ENCODE peak calls at places on chromosomes 2 and 18, in eight cellular contexts. Y, Q, N, M, H, S, J and U are unnamed samples.
A peak's percentile ranks its signal among the peaks of the same experiment; 100 is the strongest.

GRCh38 chr2:227503433-227504406 is 31.8 kb downstream of the AGFG1 start:
- DNase-seq in Y (peak; percentile 57), Q (no peak), N (peak; percentile 96), M (peak; percentile 84), H (peak; percentile 87), S (no peak), J (peak; percentile 60), U (no peak)

GRCh38 chr2:71646028-71646427 is 192.7 kb downstream of the DYSF start:
- DNase-seq in Y (peak; percentile 36), Q (peak; percentile 71), N (peak; percentile 89), M (no peak), H (peak; percentile 58), S (no peak), J (peak; percentile 54), U (no peak)

GRCh38 chr2:121253674-121254240 is 31.2 kb downstream of the TFCP2L1 start:
- DNase-seq in Y (no peak), Q (no peak), N (no peak), M (no peak), H (no peak), S (no peak), J (no peak), U (no peak)

GRCh38 chr18:5239447-5239846 is 42.4 kb upstream of the AKAIN1 start:
- DNase-seq in Y (no peak), Q (no peak), N (no peak), M (no peak), H (no peak), S (no peak), J (no peak), U (no peak)

GRCh38 chr2:149858214-149858613 is 270.6 kb upstream of the MMADHC start:
- DNase-seq in Y (no peak), Q (no peak), N (peak; percentile 3), M (no peak), H (no peak), S (no peak), J (no peak), U (no peak)

GRCh38 chr2:233853883-233854240 is 473 bp downstream of the HJURP start:
- DNase-seq in Y (no peak), Q (no peak), N (no peak), M (no peak), H (no peak), S (no peak), J (no peak), U (no peak)

GRCh38 chr2:8514748-8515389 is 167.0 kb upstream of the ID2 start:
- DNase-seq in Y (no peak), Q (no peak), N (no peak), M (no peak), H (no peak), S (peak; percentile 99), J (no peak), U (no peak)

GRCh38 chr2:206442854-206443734 is at the start of gene ADAM23:
- DNase-seq in Y (no peak), Q (peak; percentile 58), N (peak; percentile 12), M (no peak), H (peak; percentile 41), S (no peak), J (no peak), U (no peak)

GRCh38 chr2:199612509-199613130 is 154.9 kb upstream of the SATB2 start:
- DNase-seq in Y (no peak), Q (no peak), N (no peak), M (no peak), H (no peak), S (no peak), J (no peak), U (no peak)

GRCh38 chr2:235647836-235648235 is 154.0 kb downstream of the AGAP1 start:
- DNase-seq in Y (no peak), Q (no peak), N (no peak), M (no peak), H (no peak), S (no peak), J (no peak), U (no peak)

GRCh38 chr2:25473758-25474335 is 132.1 kb upstream of the DNMT3A start:
- DNase-seq in Y (no peak), Q (peak; percentile 24), N (no peak), M (no peak), H (no peak), S (no peak), J (no peak), U (no peak)

GRCh38 chr18:67961701-67962440 is 445.4 kb upstream of the DSEL start:
- DNase-seq in Y (no peak), Q (no peak), N (no peak), M (no peak), H (no peak), S (no peak), J (no peak), U (no peak)

GRCh38 chr18:7946724-7947377 is 379.7 kb downstream of the PTPRM start:
- DNase-seq in Y (no peak), Q (no peak), N (peak; percentile 76), M (peak; percentile 61), H (peak; percentile 73), S (no peak), J (no peak), U (no peak)

GRCh38 chr2:77831878-77832277 is 309.7 kb upstream of the LRRTM4 start:
- DNase-seq in Y (no peak), Q (no peak), N (no peak), M (no peak), H (no peak), S (no peak), J (no peak), U (no peak)

DNA sequence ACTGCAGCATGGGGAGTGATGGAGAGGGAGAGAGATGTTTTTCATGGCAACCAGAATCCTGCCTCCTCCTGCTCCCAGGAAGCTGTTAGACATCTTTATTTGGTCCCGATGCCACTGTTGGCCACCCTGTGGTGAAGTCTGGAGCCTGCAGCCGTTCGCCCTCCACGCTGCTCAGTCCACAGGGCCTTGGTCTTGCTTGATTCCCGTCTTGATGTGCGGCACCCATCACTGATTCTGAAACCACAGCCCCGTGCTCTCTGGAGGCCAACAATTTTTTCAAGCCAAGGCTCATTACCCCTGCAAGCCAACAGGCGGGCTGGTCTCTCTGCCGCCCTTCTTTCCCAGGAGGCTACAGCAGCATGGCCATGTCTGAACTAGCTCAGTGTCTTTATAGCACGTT is 24.5 kb downstream of the SIGLEC15 start:
- DNase-seq in Y (no peak), Q (no peak), N (peak; percentile 13), M (no peak), H (no peak), S (peak; percentile 40), J (no peak), U (no peak)
- H3K4me1 ChIP-seq in Y (no peaks in the 10 kb centered on the region), Q (no peaks in the 10 kb centered on the region), N (no peaks in the 10 kb centered on the region), M (no peaks in the 10 kb centered on the region), H (no peaks in the 10 kb centered on the region), S (peaks cover 9% of the 10 kb centered on the region), J (no peaks in the 10 kb centered on the region), U (no peaks in the 10 kb centered on the region)

DNA sequence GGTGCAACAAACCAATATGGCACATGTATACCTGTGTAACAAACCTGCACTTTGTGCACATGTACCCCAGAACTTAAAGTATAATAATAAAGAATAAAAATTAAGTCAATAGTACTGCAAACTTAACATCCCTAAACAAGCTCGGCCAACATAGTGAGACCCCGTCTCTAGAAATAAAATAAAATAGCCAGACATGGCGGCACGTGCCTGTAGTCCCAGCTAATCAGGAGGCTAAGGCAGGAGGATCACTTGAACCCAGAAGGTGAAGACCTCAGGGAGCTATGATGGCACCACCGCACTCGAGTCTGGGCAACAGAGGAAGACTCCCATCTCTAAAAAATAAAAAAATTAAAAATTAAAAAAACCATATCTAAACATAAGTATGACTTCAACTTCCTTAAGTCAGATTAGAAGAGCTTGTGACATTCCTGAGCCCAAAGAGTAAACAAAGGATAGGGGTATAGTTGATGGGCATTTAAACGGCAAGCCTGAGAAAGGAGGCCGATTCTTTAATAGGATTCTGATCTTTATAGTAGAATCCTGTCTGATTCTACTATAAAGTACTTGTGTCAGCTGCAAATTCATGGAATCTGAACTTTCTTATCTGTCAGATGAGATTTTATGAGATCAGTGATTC is 1.6 kb downstream of the FAM124B start:
- DNase-seq in Y (no peak), Q (no peak), N (no peak), M (no peak), H (no peak), S (no peak), J (no peak), U (no peak)
- H3K4me3 ChIP-seq in Y (peak overlapping the region; percentile 26), Q (peak overlapping the region; percentile 39), N (no peak overlapping the region), M (no peak overlapping the region), H (no peak overlapping the region), S (no peak overlapping the region), J (peak overlapping the region; percentile 57), U (no peak overlapping the region)

GRCh38 chr2:224884188-224884587 is 158.1 kb downstream of the DOCK10 start:
- DNase-seq in Y (no peak), Q (no peak), N (no peak), M (no peak), H (peak; percentile 25), S (no peak), J (no peak), U (no peak)

GRCh38 chr2:224883700-224884099 is 158.6 kb downstream of the DOCK10 start:
- DNase-seq in Y (no peak), Q (no peak), N (no peak), M (no peak), H (no peak), S (no peak), J (no peak), U (no peak)

GRCh38 chr2:224883172-224883516 is 159.1 kb downstream of the DOCK10 start:
- DNase-seq in Y (no peak), Q (no peak), N (no peak), M (no peak), H (no peak), S (no peak), J (no peak), U (no peak)

GRCh38 chr2:224881846-224882245 is 160.4 kb downstream of the DOCK10 start:
- DNase-seq in Y (no peak), Q (no peak), N (no peak), M (no peak), H (no peak), S (no peak), J (no peak), U (no peak)

DNA sequence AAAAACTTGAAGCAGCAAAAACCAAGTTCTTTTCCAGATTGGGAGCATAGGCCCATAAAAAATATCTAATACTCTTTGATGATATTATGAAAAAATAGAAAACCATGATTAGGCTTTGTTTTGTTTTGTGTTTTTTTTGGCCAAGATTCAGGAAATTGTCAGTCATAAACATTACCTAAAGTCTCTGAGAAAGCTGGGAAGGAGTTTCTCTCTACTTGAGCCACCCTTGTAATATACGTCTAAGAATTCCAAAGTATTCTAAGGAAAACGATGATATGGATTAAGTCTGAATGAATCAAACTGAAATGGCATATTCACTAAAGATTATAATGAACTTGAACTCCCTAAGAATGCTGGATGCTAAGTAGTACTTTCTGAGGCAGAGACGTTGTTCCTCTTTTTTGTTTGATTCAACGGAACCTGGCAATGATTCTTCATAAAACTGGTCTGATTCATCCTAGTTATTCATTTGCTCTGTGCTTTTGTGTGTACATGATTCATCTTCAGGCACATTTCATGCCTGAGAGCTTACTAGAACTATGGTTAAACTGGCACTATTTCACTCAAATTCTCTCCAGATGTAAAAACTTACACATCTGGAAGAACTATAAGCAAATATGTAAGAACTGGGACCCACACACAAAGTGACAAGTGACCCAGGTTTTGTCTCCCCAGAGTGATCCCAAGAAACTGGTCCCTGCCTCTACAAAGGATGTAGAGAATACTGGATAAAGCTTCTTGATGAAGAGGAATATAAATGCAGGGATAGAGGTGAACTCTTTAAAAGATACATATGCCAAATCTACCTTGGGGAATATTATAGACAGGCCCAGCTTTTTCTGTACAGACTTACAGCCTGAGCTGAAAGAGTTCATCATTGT is 159.7 kb downstream of the DOCK10 start:
- DNase-seq in Y (no peak), Q (no peak), N (peak; percentile 87), M (no peak), H (peak; percentile 19), S (no peak), J (no peak), U (no peak)
- H3K4me1 ChIP-seq in Y (no peaks in the 10 kb centered on the region), Q (peaks cover 41% of the 10 kb centered on the region), N (peaks cover 50% of the 10 kb centered on the region), M (peaks cover 7% of the 10 kb centered on the region), H (peaks cover 17% of the 10 kb centered on the region), S (peaks cover 6% of the 10 kb centered on the region), J (peaks cover 28% of the 10 kb centered on the region), U (no peaks in the 10 kb centered on the region)

GRCh38 chr2:42077343-42077742 is 29.5 kb downstream of the PKDCC start:
- DNase-seq in Y (no peak), Q (no peak), N (no peak), M (no peak), H (no peak), S (no peak), J (no peak), U (no peak)
- H3K4me3 ChIP-seq in Y (no peak overlapping the region), Q (no peak overlapping the region), N (no peak overlapping the region), M (no peak overlapping the region), H (no peak overlapping the region), S (no peak overlapping the region), J (no peak overlapping the region), U (no peak overlapping the region)